ENCODE peak calls at places on chromosomes 12 and 14, in six cellular contexts. B, S, W, D, F and N are unnamed samples. For H3K36me3, the result is how much of the 10 kb centered on the place peaks cover.

GRCh38 chr12:54431911-54432814 is 13.1 kb upstream of the ITGA5 start:
- DNase-seq in B (no peak), S (no peak), W (no peak), D (peak), F (no peak), N (peak)

GRCh38 chr12:19115285-19115684 is 14.2 kb upstream of the PLEKHA5 start:
- DNase-seq in B (no peak), S (no peak), W (no peak), D (no peak), F (no peak), N (no peak)

GRCh38 chr14:64704743-64705405 is 650 bp downstream of the PLEKHG3 start:
- DNase-seq in B (no peak), S (peak), W (no peak), D (no peak), F (no peak), N (no peak)

GRCh38 chr12:56299308-56299852 is 750 bp downstream of the CS start:
- DNase-seq in B (no peak), S (peak), W (no peak), D (peak), F (no peak), N (no peak)

GRCh38 chr12:52147367-52147972 is 44.3 kb downstream of the KRT80 start:
- DNase-seq in B (no peak), S (no peak), W (peak), D (peak), F (peak), N (peak)

GRCh38 chr14:32202468-32202865 is 602 bp downstream of the RNU6-8 start:
- DNase-seq in B (no peak), S (no peak), W (no peak), D (peak), F (peak), N (peak)

GRCh38 chr12:43737646-43738045 is 20.9 kb downstream of the PUS7L start:
- DNase-seq in B (no peak), S (no peak), W (no peak), D (no peak), F (no peak), N (no peak)

GRCh38 chr12:113065126-113066007 is 8.8 kb downstream of the DTX1 start:
- DNase-seq in B (no peak), S (peak), W (no peak), D (peak), F (no peak), N (no peak)

GRCh38 chr14:35326364-35326763 is 34.2 kb downstream of the PSMA6 start:
- DNase-seq in B (no peak), S (peak), W (no peak), D (no peak), F (no peak), N (no peak)

GRCh38 chr14:31834616-31835015 is 242.5 kb upstream of the ARHGAP5 start:
- DNase-seq in B (no peak), S (no peak), W (no peak), D (no peak), F (peak), N (peak)

GRCh38 chr12:72522411-72522810 is 250.2 kb downstream of the TRHDE start:
- DNase-seq in B (no peak), S (no peak), W (no peak), D (no peak), F (no peak), N (no peak)

GRCh38 chr14:93788557-93789365 is 476 bp upstream of the PRIMA1 start:
- DNase-seq in B (no peak), S (peak), W (no peak), D (no peak), F (no peak), N (no peak)

GRCh38 chr14:51978566-51979398 is 10.6 kb upstream of the RTRAF start:
- DNase-seq in B (peak), S (peak), W (peak), D (peak), F (peak), N (peak)

GRCh38 chr12:122085571-122085970 is 7.0 kb downstream of the MLXIP start:
- DNase-seq in B (no peak), S (no peak), W (no peak), D (peak), F (no peak), N (no peak)

GRCh38 chr12:115451151-115451784 is 767.3 kb upstream of the TBX3 start:
- DNase-seq in B (no peak), S (no peak), W (no peak), D (no peak), F (no peak), N (no peak)

GRCh38 chr14:24164591-24164991 is 3.5 kb downstream of the IRF9 start:
- DNase-seq in B (no peak), S (no peak), W (no peak), D (no peak), F (no peak), N (no peak)

GRCh38 chr12:53299101-53299453 is 418 bp upstream of the MYG1 start:
- DNase-seq in B (no peak), S (no peak), W (peak), D (peak), F (peak), N (peak)

GRCh38 chr12:119869720-119870119 is 7.4 kb downstream of the CIT start:
- DNase-seq in B (no peak), S (no peak), W (peak), D (peak), F (no peak), N (peak)

GRCh38 chr12:56450241-56450640 is 1.0 kb upstream of the TIMELESS start:
- DNase-seq in B (no peak), S (no peak), W (no peak), D (no peak), F (no peak), N (no peak)

GRCh38 chr12:107832441-107832840 is 57.9 kb downstream of the ASCL4 start:
- DNase-seq in B (no peak), S (no peak), W (no peak), D (peak), F (no peak), N (no peak)

GRCh38 chr12:64976131-64976530 is 145.0 kb downstream of the WIF1 start:
- DNase-seq in B (peak), S (no peak), W (no peak), D (no peak), F (no peak), N (no peak)

GRCh38 chr14:79552778-79553177 is 658.5 kb downstream of the DIO2 start:
- DNase-seq in B (no peak), S (no peak), W (no peak), D (no peak), F (no peak), N (no peak)

GRCh38 chr12:42516573-42516972 is 73.0 kb downstream of the PRICKLE1 start:
- DNase-seq in B (no peak), S (no peak), W (no peak), D (no peak), F (no peak), N (no peak)

GRCh38 chr12:98939350-98939749 is 294.3 kb downstream of the APAF1 start:
- DNase-seq in B (no peak), S (no peak), W (peak), D (peak), F (peak), N (peak)

GRCh38 chr12:98418357-98419075 is 96.9 kb upstream of the TMPO start:
- DNase-seq in B (no peak), S (no peak), W (no peak), D (peak), F (no peak), N (peak)

GRCh38 chr12:50992814-50993213 is 33.4 kb downstream of the SLC11A2 start:
- DNase-seq in B (no peak), S (no peak), W (no peak), D (no peak), F (no peak), N (peak)

GRCh38 chr12:50988051-50988450 is 35.7 kb downstream of the HIGD1C start:
- DNase-seq in B (no peak), S (no peak), W (no peak), D (no peak), F (no peak), N (no peak)

GRCh38 chr12:50988871-50989270 is 36.5 kb downstream of the HIGD1C start:
- DNase-seq in B (no peak), S (no peak), W (no peak), D (no peak), F (no peak), N (peak)

GRCh38 chr12:50990147-50990727 is 35.9 kb downstream of the SLC11A2 start:
- DNase-seq in B (no peak), S (no peak), W (no peak), D (no peak), F (no peak), N (no peak)

DNA sequence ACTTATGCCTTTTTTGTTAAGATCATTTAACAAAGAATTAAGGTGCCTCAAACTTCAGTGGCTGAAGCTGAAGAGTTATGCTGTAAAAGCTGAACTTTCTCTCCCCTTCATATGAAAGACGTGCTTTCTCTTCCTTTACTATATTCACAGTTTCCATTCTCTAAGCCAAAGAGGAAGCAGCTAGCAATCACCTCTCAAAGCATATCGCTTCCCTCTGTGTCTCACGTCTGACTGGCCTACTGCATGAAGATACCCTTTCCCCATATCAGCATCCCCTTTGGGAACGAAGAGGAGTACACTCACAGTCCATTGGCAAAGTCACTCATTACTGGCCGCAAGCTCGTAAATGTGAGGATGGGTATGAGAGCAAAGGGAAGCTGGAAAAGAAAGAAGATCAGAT is 34.9 kb downstream of the SLC11A2 start:
- DNase-seq in B (no peak), S (no peak), W (no peak), D (no peak), F (no peak), N (peak)
- H3K36me3 ChIP-seq in B (under half), S (under half), W (under half), D (half or more), F (half or more), N (under half)

GRCh38 chr12:28909291-28909690 is 239.8 kb upstream of the FAR2 start:
- DNase-seq in B (no peak), S (no peak), W (no peak), D (no peak), F (no peak), N (no peak)

GRCh38 chr12:28905220-28905940 is 243.7 kb upstream of the FAR2 start:
- DNase-seq in B (no peak), S (no peak), W (no peak), D (no peak), F (no peak), N (peak)

DNA sequence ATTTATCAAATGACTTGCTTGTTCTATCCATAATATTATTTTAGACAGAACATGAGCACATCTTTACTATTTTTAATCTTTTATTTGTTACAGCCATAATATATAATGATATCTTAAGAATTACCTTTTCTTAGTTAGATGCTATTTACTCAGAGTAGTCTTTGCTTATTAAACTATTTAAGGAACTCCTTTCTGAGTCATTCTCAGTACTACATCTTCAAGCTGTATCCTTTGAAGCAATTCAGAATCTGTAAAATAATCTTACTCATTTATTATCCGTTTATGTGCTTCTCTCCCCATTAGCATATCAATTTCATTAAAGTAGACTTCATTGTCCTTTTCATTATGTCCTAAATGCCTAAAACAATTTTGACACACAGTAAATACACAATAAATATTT is 240.4 kb upstream of the FAR2 start:
- DNase-seq in B (no peak), S (no peak), W (no peak), D (no peak), F (no peak), N (no peak)
- TF ChIP-seq EZH2 in B (no peak), S (no peak), W (no peak), D (no peak), F (no peak), N (no peak)

GRCh38 chr14:72783741-72784140 is 110.2 kb downstream of the DPF3 start:
- DNase-seq in B (no peak), S (peak), W (no peak), D (no peak), F (no peak), N (no peak)

GRCh38 chr14:72782817-72783216 is 111.1 kb downstream of the DPF3 start:
- DNase-seq in B (no peak), S (peak), W (no peak), D (no peak), F (no peak), N (no peak)

GRCh38 chr14:72780771-72781170 is 113.1 kb downstream of the DPF3 start:
- DNase-seq in B (no peak), S (peak), W (no peak), D (no peak), F (no peak), N (no peak)

GRCh38 chr14:72781476-72782181 is 112.3 kb downstream of the DPF3 start:
- DNase-seq in B (no peak), S (peak), W (no peak), D (no peak), F (peak), N (peak)

GRCh38 chr14:72782182-72782508 is 111.8 kb downstream of the DPF3 start:
- DNase-seq in B (no peak), S (no peak), W (no peak), D (no peak), F (no peak), N (no peak)
- TF ChIP-seq MAX in B (no peak), S (no peak), W (no peak), D (no peak), F (no peak), N (no peak)

GRCh38 chr12:89490922-89491321 is 33.7 kb downstream of the GALNT4 start:
- DNase-seq in B (no peak), S (no peak), W (no peak), D (no peak), F (no peak), N (no peak)
- H3K36me3 ChIP-seq in B (under half), S (under half), W (under half), D (under half), F (under half), N (under half)

GRCh38 chr14:77139022-77139421 is 2.6 kb downstream of the ZDHHC22 start:
- DNase-seq in B (no peak), S (no peak), W (no peak), D (no peak), F (no peak), N (no peak)

GRCh38 chr14:77140937-77141591 is 527 bp downstream of the ZDHHC22 start:
- DNase-seq in B (no peak), S (peak), W (no peak), D (no peak), F (no peak), N (peak)

GRCh38 chr14:77140343-77140936 is 1.2 kb downstream of the ZDHHC22 start:
- DNase-seq in B (no peak), S (no peak), W (no peak), D (no peak), F (no peak), N (no peak)

GRCh38 chr14:77141592-77142288 is at the start of gene ZDHHC22:
- DNase-seq in B (no peak), S (peak), W (no peak), D (no peak), F (no peak), N (no peak)

GRCh38 chr14:77139540-77140342 is 1.9 kb downstream of the ZDHHC22 start:
- DNase-seq in B (no peak), S (peak), W (peak), D (peak), F (peak), N (no peak)
- TF ChIP-seq EZH2 in B (no peak), S (peak), W (no peak), D (no peak), F (no peak), N (peak)

DNA sequence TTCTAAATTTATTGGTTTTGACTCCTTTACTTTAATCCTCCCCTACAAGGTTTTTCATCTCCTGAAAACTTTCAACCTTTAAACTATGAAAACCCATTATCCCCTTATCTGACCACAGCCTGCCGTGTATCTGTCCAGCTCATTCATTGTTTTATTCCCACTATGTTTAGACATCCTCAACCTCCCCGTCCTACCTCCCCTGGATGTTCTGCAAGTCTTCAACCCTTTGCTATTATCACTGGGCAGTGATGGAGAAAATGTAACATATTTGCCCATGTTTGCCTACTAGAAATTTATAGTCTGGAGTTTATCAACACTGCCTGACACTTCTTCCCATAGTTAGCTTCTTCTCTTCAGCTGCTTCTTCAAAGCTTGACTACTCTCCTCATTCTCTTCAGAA is 483.4 kb downstream of the PRKD1 start:
- DNase-seq in B (no peak), S (no peak), W (no peak), D (no peak), F (no peak), N (no peak)
- TF ChIP-seq MAX in B (no peak), S (no peak), W (no peak), D (no peak), F (no peak), N (no peak)

GRCh38 chr12:95182868-95183415 is 34.3 kb downstream of the FGD6 start:
- DNase-seq in B (no peak), S (no peak), W (peak), D (peak), F (no peak), N (no peak)
- H3K36me3 ChIP-seq in B (under half), S (under half), W (under half), D (under half), F (under half), N (under half)

DNA sequence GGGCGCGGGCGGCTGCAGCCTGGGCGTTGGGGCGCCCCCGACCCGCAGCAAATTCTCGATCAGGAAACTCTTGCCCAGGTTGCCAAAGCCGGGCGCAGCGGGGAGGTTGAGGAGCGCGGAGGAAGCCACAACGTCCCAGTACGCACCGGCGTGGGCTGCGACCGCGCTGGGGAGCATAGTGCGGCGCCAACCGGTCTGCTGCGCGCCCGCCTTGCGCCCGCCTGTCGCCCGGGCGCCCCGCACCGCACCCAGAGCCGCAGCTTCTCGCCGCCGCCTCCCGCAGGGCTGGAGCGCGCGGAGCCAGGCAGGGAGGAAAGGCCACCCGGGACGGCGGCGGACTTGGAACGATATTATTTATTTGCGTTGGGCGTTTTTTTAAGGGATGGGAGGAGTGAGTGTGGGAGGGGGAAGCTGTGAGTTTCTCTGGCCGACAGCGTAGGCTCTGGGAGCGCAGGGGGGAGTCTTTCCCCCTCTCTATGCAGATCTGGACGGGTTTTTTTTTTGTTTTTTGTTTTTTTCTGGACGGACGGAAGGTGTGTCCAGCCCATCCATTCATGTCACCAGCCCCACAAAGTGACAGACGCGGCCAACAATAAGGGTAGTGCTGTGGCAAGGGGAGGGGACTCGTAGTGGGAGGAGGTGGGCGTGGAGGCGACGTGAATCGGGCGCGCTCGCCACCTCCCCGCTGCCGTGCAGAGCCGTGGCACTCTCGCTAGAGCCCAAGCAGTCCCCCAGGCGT is at the start of gene DBX2:
- DNase-seq in B (no peak), S (peak), W (no peak), D (no peak), F (no peak), N (no peak)
- TF ChIP-seq EZH2 in B (no peak), S (peak), W (no peak), D (no peak), F (no peak), N (peak)

DNA sequence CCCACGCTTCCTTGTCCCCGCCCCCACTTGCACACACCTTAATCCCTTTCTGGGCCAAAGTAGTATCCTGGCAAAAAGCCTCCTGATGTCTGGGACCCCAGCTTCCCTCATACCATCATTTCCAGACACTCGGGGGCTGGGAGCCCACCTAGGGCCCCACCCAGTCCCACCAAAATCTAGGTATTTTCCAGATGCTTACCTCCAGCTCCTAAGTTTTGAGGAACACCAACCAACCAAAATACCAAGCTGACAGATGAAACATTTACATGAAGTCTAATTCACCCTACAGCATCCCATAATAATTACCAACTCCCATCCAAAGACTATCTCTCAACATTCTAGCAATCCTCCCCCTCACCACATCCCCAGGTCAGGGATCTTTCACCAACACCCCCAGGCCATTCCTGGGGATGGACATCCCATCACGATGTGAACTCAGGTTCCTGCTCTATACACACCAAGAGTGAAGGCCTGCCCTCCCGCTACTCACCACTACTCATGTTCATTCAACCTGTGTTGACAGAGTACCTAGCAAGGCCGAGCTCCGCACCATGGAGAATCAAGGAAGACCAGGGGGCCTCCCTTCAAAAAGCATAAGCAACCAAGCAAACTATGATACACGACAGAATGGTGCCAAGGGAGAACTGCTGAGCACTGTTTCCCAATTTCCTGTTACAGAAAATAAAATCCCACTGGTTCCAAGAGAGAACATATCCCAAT is 1.6 kb upstream of the CHD4 start:
- DNase-seq in B (no peak), S (no peak), W (no peak), D (peak), F (peak), N (no peak)
- TF ChIP-seq MAX in B (no peak), S (no peak), W (no peak), D (no peak), F (no peak), N (no peak)

GRCh38 chr14:90543876-90544275 is 147.0 kb downstream of the CALM1 start:
- DNase-seq in B (no peak), S (no peak), W (no peak), D (no peak), F (no peak), N (no peak)
- H3K36me3 ChIP-seq in B (under half), S (under half), W (under half), D (under half), F (under half), N (under half)